ENCODE peak calls at places on chromosome 4, in seven cellular contexts. U is IMR-90, I is H9, Y is neuronal stem cell, R is mesendoderm, L is H1, V is trophoblast cell. E is an unnamed sample.

GRCh38 chr4:144948009-144948408 is 150.0 kb downstream of the ANAPC10 start:
- DNase-seq in V (peak), I (no peak), L (no peak), U (no peak), Y (peak), R (peak), E (no peak)

GRCh38 chr4:78120144-78120880 is 63.2 kb downstream of the FRAS1 start:
- DNase-seq in I (no peak), L (no peak), R (no peak), Y (no peak), V (peak), U (no peak), E (no peak)

GRCh38 chr4:68175562-68176155 is 46.0 kb upstream of the TMPRSS11F start:
- DNase-seq in V (peak), L (no peak), I (peak), U (peak), Y (peak), R (peak), E (peak)

GRCh38 chr4:43990968-43991367 is 457.6 kb downstream of the KCTD8 start:
- DNase-seq in R (peak), L (no peak), Y (no peak), U (no peak), I (no peak), V (peak), E (peak)

GRCh38 chr4:128862608-128863313 is 53.3 kb downstream of the JADE1 start:
- DNase-seq in U (peak), V (no peak), R (peak), I (no peak), L (no peak), Y (no peak), E (peak)

GRCh38 chr4:3402409-3403103 is 39.2 kb upstream of the HGFAC start:
- DNase-seq in I (no peak), U (peak), V (no peak), L (no peak), R (no peak), Y (no peak), E (peak)

GRCh38 chr4:186900232-186900900 is 176.7 kb upstream of the FAT1 start:
- DNase-seq in R (no peak), U (peak), L (no peak), Y (no peak), V (peak), I (no peak), E (peak)

GRCh38 chr4:41106081-41106480 is 108.3 kb downstream of the APBB2 start:
- DNase-seq in L (no peak), V (peak), R (peak), I (no peak), U (no peak), Y (no peak), E (no peak)

GRCh38 chr4:159248383-159249178 is 145.7 kb downstream of the RAPGEF2 start:
- DNase-seq in V (no peak), U (peak), I (no peak), R (no peak), L (no peak), Y (no peak), E (peak)

GRCh38 chr4:41539711-41540110 is 1.8 kb downstream of the LIMCH1 start:
- DNase-seq in Y (no peak), V (peak), L (no peak), R (no peak), I (no peak), U (no peak), E (no peak)

GRCh38 chr4:42568610-42569207 is 88.2 kb downstream of the ATP8A1 start:
- DNase-seq in V (peak), U (peak), R (peak), I (peak), Y (peak), L (peak), E (peak)

GRCh38 chr4:1610791-1611500 is 73.2 kb downstream of the FAM53A start:
- DNase-seq in I (no peak), V (no peak), L (no peak), R (no peak), U (no peak), Y (no peak), E (no peak)

GRCh38 chr4:109703664-109704351 is 563 bp upstream of the CASP6 start:
- DNase-seq in Y (no peak), I (no peak), R (no peak), U (no peak), L (no peak), V (no peak), E (peak)

GRCh38 chr4:16659120-16659519 is 239.3 kb downstream of the LDB2 start:
- DNase-seq in R (no peak), L (no peak), I (no peak), Y (no peak), U (no peak), V (no peak), E (no peak)

GRCh38 chr4:96736352-96736889 is 896.5 kb downstream of the PDHA2 start:
- DNase-seq in R (peak), L (no peak), I (peak), U (no peak), V (peak), Y (peak), E (peak)

GRCh38 chr4:177692907-177693306 is 250.7 kb upstream of the AGA start:
- DNase-seq in Y (no peak), R (no peak), L (no peak), I (no peak), V (no peak), U (no peak), E (no peak)

GRCh38 chr4:76199664-76200211 is 13.9 kb downstream of the SCARB2 start:
- DNase-seq in I (peak), V (no peak), U (peak), Y (no peak), R (peak), L (no peak), E (peak)

GRCh38 chr4:38764292-38764691 is 18.5 kb downstream of the TLR10 start:
- DNase-seq in R (no peak), I (no peak), V (no peak), Y (no peak), U (no peak), L (no peak), E (no peak)

GRCh38 chr4:30720656-30721352 is 635 bp downstream of the PCDH7 start:
- DNase-seq in L (peak), V (no peak), U (peak), Y (peak), R (peak), I (peak), E (peak)

GRCh38 chr4:102665527-102665926 is 95.2 kb downstream of the MANBA start:
- DNase-seq in Y (no peak), I (no peak), L (no peak), R (no peak), V (no peak), U (peak), E (no peak)

GRCh38 chr4:90582087-90582486 is 454.9 kb downstream of the CCSER1 start:
- DNase-seq in I (no peak), L (no peak), Y (no peak), V (no peak), U (no peak), R (no peak), E (no peak)

GRCh38 chr4:157265281-157265680 is 44.8 kb downstream of the GRIA2 start:
- DNase-seq in U (no peak), Y (peak), L (no peak), R (peak), I (peak), V (no peak), E (no peak)

GRCh38 chr4:176840166-176840565 is 47.4 kb upstream of the VEGFC start:
- DNase-seq in I (no peak), Y (no peak), R (no peak), L (no peak), V (no peak), U (peak), E (peak)

GRCh38 chr4:71411976-71412375 is 73.2 kb downstream of the SLC4A4 start:
- DNase-seq in U (peak), Y (no peak), I (no peak), L (no peak), R (no peak), V (no peak), E (no peak)

GRCh38 chr4:23906839-23907238 is 17.0 kb upstream of the PPARGC1A start:
- DNase-seq in L (no peak), V (no peak), Y (no peak), R (no peak), I (no peak), U (no peak), E (no peak)

GRCh38 chr4:70365479-70365878 is 4.9 kb downstream of the SMR3A start:
- DNase-seq in I (no peak), L (no peak), R (no peak), U (no peak), V (peak), Y (no peak), E (no peak)

GRCh38 chr4:176137626-176138025 is 57.8 kb downstream of the SPATA4 start:
- DNase-seq in I (no peak), V (peak), R (peak), U (peak), Y (no peak), L (no peak), E (no peak)

GRCh38 chr4:8756816-8757215 is 114.8 kb downstream of the HMX1 start:
- DNase-seq in L (no peak), U (no peak), V (no peak), I (no peak), Y (no peak), R (no peak), E (no peak)

GRCh38 chr4:87410669-87411068 is 11.7 kb upstream of the NUDT9 start:
- DNase-seq in L (no peak), Y (no peak), I (no peak), R (no peak), U (peak), V (no peak), E (peak)

GRCh38 chr4:155796031-155796430 is 37.2 kb downstream of the GUCY1B1 start:
- DNase-seq in R (peak), I (peak), L (no peak), Y (no peak), V (peak), U (peak), E (peak)

GRCh38 chr4:184722798-184723197 is 11.1 kb downstream of the CENPU start:
- DNase-seq in L (no peak), I (no peak), V (no peak), Y (no peak), R (no peak), U (no peak), E (no peak)

GRCh38 chr4:110049951-110050925 is 137.6 kb downstream of the EGF start:
- DNase-seq in V (peak), U (peak), R (peak), Y (peak), L (peak), I (no peak), E (peak)

GRCh38 chr4:7857238-7857701 is 82.4 kb downstream of the AFAP1 start:
- DNase-seq in R (no peak), L (no peak), U (peak), V (peak), Y (no peak), I (no peak), E (peak)

GRCh38 chr4:141158219-141158618 is 24.9 kb upstream of the RNF150 start:
- DNase-seq in V (peak), L (no peak), R (peak), Y (peak), I (no peak), U (peak), E (peak)

GRCh38 chr4:186304816-186305520 is 39.0 kb downstream of the F11 start:
- DNase-seq in U (peak), R (peak), V (no peak), Y (no peak), L (no peak), I (no peak), E (no peak)

GRCh38 chr4:123587983-123588494 is 191.4 kb downstream of the SPRY1 start:
- DNase-seq in I (no peak), R (no peak), L (no peak), Y (no peak), U (peak), V (peak), E (peak)

GRCh38 chr4:39446842-39447573 is 11.7 kb downstream of the RPL9 start:
- DNase-seq in Y (peak), I (peak), L (peak), U (peak), V (peak), R (peak), E (peak)

GRCh38 chr4:89245459-89245858 is 62.1 kb downstream of the GPRIN3 start:
- DNase-seq in Y (no peak), V (no peak), R (no peak), U (no peak), I (no peak), L (no peak), E (peak)

DNA sequence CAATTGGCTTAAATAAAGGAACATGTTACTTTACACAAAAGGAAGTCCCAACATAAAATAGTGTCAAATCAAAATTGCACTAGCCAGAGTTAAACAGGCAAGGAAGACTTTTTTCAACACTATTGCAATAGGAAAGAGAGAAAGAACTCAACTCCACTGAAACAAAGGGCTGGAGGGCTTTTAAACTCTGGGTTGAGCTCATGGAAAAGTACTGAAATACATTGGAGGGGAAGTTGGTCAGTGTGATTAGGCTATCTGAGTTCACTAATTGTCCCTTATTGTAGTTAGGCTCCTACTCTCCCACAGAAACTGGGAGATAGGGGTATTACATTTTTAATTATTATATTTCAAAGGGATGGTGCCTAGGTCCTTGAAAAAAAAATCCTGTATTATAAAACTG is 491.2 kb upstream of the LCORL start:
- DNase-seq in R (peak), V (no peak), Y (no peak), I (no peak), L (no peak), U (no peak), E (no peak)
- H2AK5ac ChIP-seq in R (no peak), V (no peak), Y (no peak), I (no peak), L (no peak), U (no peak), E (no peak)

GRCh38 chr4:112002301-112002700 is 143.0 kb upstream of the FAM241A start:
- DNase-seq in I (no peak), V (peak), R (peak), L (no peak), Y (peak), U (no peak), E (no peak)
- H3K23ac ChIP-seq in I (no peak), V (no peak), R (no peak), L (no peak), Y (no peak), U (no peak), E (no peak)

DNA sequence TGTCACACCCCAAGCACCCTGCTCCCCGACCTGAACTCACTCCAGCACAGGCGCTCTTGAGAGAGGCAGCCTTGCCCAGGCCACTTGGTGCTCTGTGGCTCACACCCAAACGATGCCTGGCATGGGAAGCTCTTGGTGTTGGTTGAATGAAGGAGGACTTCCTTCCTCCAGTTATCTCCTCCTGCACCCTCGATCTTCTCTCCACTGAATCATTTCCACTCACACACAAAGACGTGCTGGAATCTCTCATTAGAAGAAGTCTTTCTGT is 90.5 kb upstream of the TRIM2 start:
- DNase-seq in L (no peak), V (no peak), U (no peak), I (no peak), R (no peak), Y (no peak), E (no peak)
- H2AK5ac ChIP-seq in L (no peak), V (no peak), U (no peak), I (no peak), R (no peak), Y (no peak), E (peak)

GRCh38 chr4:107624024-107624423 is 96.0 kb downstream of the PAPSS1 start:
- DNase-seq in I (no peak), R (no peak), L (no peak), V (no peak), Y (no peak), U (no peak), E (no peak)
- H3K23ac ChIP-seq in I (no peak), R (no peak), L (no peak), V (no peak), Y (no peak), U (no peak), E (no peak)

E was measured in mesenchymal stem cell.